ENCODE peak calls at places on chromosome 5, in four cellular contexts. H is HepG2, X is GM12878, L is H1. E is an unnamed sample. For H3K4me1, the result is how much of the 10 kb centered on the place peaks cover.

GRCh38 chr5:181243020-181243520 is 636 bp downstream of the RACK1 start:
- DNase-seq in X (no peak), L (no peak), H (no peak), E (no peak)

GRCh38 chr5:125549322-125549871 is 803.0 kb upstream of the ZNF608 start:
- DNase-seq in X (no peak), L (no peak), H (no peak), E (no peak)

GRCh38 chr5:27191786-27192505 is 153.6 kb upstream of the CDH9 start:
- DNase-seq in H (no peak), X (no peak), L (no peak), E (no peak)

GRCh38 chr5:156121234-156121633 is 205.7 kb upstream of the SGCD start:
- DNase-seq in H (no peak), L (no peak), X (no peak), E (no peak)

GRCh38 chr5:176789873-176790615 is 20.3 kb upstream of the UNC5A start:
- DNase-seq in L (no peak), X (no peak), H (no peak), E (no peak)

GRCh38 chr5:83827111-83827541 is 106.5 kb upstream of the HAPLN1 start:
- DNase-seq in X (no peak), H (no peak), L (no peak), E (no peak)

GRCh38 chr5:87127426-87127825 is 140.3 kb upstream of the RASA1 start:
- DNase-seq in L (no peak), H (no peak), X (no peak), E (no peak)

GRCh38 chr5:68875351-68875750 is 218.5 kb upstream of the SLC30A5 start:
- DNase-seq in H (no peak), X (no peak), L (no peak), E (no peak)

GRCh38 chr5:765948-766631 is 18.4 kb downstream of the ZDHHC11B start:
- DNase-seq in H (no peak), L (no peak), X (no peak), E (no peak)

GRCh38 chr5:685262-686171 is 7.6 kb downstream of the TPPP start:
- DNase-seq in X (no peak), L (no peak), H (no peak), E (no peak)

GRCh38 chr5:154603485-154603884 is 125.5 kb upstream of the HAND1 start:
- DNase-seq in L (no peak), X (no peak), H (no peak), E (no peak)

GRCh38 chr5:141914154-141914743 is 9.4 kb upstream of the DELE1 start:
- DNase-seq in X (no peak), L (peak), H (no peak), E (no peak)

GRCh38 chr5:161399996-161400562 is 146.4 kb downstream of the GABRB2 start:
- DNase-seq in X (no peak), H (no peak), L (no peak), E (no peak)

GRCh38 chr5:6096101-6096500 is 282.2 kb downstream of the MED10 start:
- DNase-seq in L (no peak), X (no peak), H (no peak), E (no peak)

GRCh38 chr5:54571462-54571861 is 53.9 kb downstream of the SNX18 start:
- DNase-seq in H (no peak), X (no peak), L (no peak), E (no peak)

GRCh38 chr5:7363067-7363677 is 32.8 kb upstream of the ADCY2 start:
- DNase-seq in L (no peak), H (no peak), X (no peak), E (no peak)

GRCh38 chr5:123538670-123539459 is 26.9 kb downstream of the CSNK1G3 start:
- DNase-seq in H (no peak), X (no peak), L (no peak), E (no peak)

GRCh38 chr5:19975795-19976194 is 12.2 kb downstream of the CDH18 start:
- DNase-seq in X (no peak), L (no peak), H (no peak), E (no peak)

GRCh38 chr5:62547929-62548678 is 30.5 kb upstream of the LRRC70 start:
- DNase-seq in L (no peak), H (no peak), X (no peak), E (no peak)

GRCh38 chr5:120538644-120539043 is 74.5 kb downstream of the PRR16 start:
- DNase-seq in X (no peak), H (no peak), L (no peak), E (no peak)

GRCh38 chr5:440413-441180 is 2.4 kb upstream of the EXOC3 start:
- DNase-seq in X (no peak), L (no peak), H (no peak), E (no peak)

GRCh38 chr5:35438288-35438687 is 179.4 kb upstream of the SPEF2 start:
- DNase-seq in X (no peak), L (no peak), H (no peak), E (no peak)

GRCh38 chr5:54460181-54460919 is 4.9 kb downstream of the HSPB3 start:
- DNase-seq in X (no peak), L (no peak), H (no peak), E (no peak)

GRCh38 chr5:30539004-30539634 is 654.4 kb upstream of the CDH6 start:
- DNase-seq in X (no peak), L (no peak), H (no peak), E (no peak)

GRCh38 chr5:62937661-62938558 is 359.3 kb downstream of the LRRC70 start:
- DNase-seq in H (peak), L (no peak), X (no peak), E (no peak)

GRCh38 chr5:56297851-56298250 is 64.7 kb upstream of the ANKRD55 start:
- DNase-seq in L (no peak), H (no peak), X (no peak), E (no peak)

GRCh38 chr5:160287378-160288051 is 24.8 kb downstream of the CCNJL start:
- DNase-seq in X (no peak), L (peak), H (peak), E (peak)

GRCh38 chr5:123549256-123549904 is 37.4 kb downstream of the CSNK1G3 start:
- DNase-seq in H (no peak), L (no peak), X (peak), E (no peak)

GRCh38 chr5:141869514-141869913 is 8.7 kb downstream of the PCDH1 start:
- DNase-seq in H (no peak), L (no peak), X (no peak), E (no peak)

GRCh38 chr5:125409101-125409495 is 662.7 kb upstream of the ZNF608 start:
- DNase-seq in X (no peak), L (no peak), H (no peak), E (no peak)

GRCh38 chr5:143033535-143034260 is 263.5 kb downstream of the ARHGAP26 start:
- DNase-seq in H (no peak), L (no peak), X (no peak), E (no peak)

GRCh38 chr5:123285122-123286011 is 137.8 kb downstream of the CEP120 start:
- DNase-seq in X (no peak), H (no peak), L (peak), E (no peak)

GRCh38 chr5:113478691-113479090 is 9.6 kb downstream of the MCC start:
- DNase-seq in L (no peak), X (no peak), H (no peak), E (no peak)

GRCh38 chr5:10254686-10255085 is 4.6 kb downstream of the CCT5 start:
- DNase-seq in H (no peak), X (no peak), L (no peak), E (no peak)

GRCh38 chr5:126794157-126794828 is 17.4 kb downstream of the LMNB1 start:
- DNase-seq in H (no peak), L (no peak), X (no peak), E (no peak)

DNA sequence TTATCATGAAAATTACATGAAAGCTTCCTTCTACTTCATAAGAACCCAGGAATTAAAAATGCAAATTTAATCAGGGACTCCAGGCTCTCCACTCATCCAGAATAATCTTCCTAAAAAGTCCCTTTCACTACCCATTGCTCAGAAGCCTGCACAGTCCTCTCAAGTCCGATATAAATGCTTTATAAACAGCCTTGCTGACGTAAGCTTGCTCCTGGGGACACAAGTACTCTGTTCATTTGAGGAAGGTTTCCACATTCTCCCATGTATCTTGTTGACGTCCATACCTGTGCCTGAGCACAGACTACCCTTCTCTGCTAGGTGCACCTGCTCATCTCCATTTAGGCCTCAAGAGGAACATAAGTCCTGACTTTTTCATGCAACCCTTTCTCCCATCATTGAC is 35.7 kb upstream of the SLC1A3 start:
- DNase-seq in L (no peak), X (no peak), H (no peak), E (no peak)
- H3K4me1 ChIP-seq in L (under half), X (under half), H (under half), E (under half)

GRCh38 chr5:1960595-1961303 is 78.0 kb upstream of the IRX4 start:
- DNase-seq in H (no peak), L (no peak), X (no peak), E (no peak)
- H3K4me3 ChIP-seq in H (no peak), L (no peak), X (no peak), E (no peak)

GRCh38 chr5:42951169-42951846 is 88.8 kb downstream of the ANXA2R start:
- DNase-seq in L (no peak), H (no peak), X (peak), E (no peak)
- TF ChIP-seq SUZ12 in L (no peak), H (no peak), X (no peak), E (no peak)

GRCh38 chr5:14210729-14211128 is 67.6 kb downstream of the TRIO start:
- DNase-seq in L (no peak), X (no peak), H (no peak), E (no peak)
- H3K4me1 ChIP-seq in L (under half), X (half or more), H (half or more), E (under half)

GRCh38 chr5:150160448-150161069 is 4.9 kb upstream of the PDGFRB start:
- DNase-seq in H (no peak), L (no peak), X (no peak), E (no peak)
- H3K4me3 ChIP-seq in H (no peak), L (no peak), X (no peak), E (no peak)

GRCh38 chr5:38697013-38697412 is 140.6 kb upstream of the LIFR start:
- DNase-seq in L (no peak), H (peak), X (no peak), E (no peak)
- TF ChIP-seq SUZ12 in L (no peak), H (no peak), X (no peak), E (no peak)

GRCh38 chr5:95930541-95930940 is 31.1 kb downstream of the ELL2 start:
- DNase-seq in H (no peak), X (no peak), L (no peak), E (no peak)

GRCh38 chr5:95927927-95928723 is 33.5 kb downstream of the ELL2 start:
- DNase-seq in X (peak), H (no peak), L (no peak), E (no peak)

GRCh38 chr5:95928724-95929253 is 32.9 kb downstream of the ELL2 start:
- DNase-seq in X (no peak), H (no peak), L (no peak), E (no peak)

GRCh38 chr5:95931118-95931833 is 30.4 kb downstream of the ELL2 start:
- DNase-seq in X (no peak), L (no peak), H (no peak), E (no peak)

DNA sequence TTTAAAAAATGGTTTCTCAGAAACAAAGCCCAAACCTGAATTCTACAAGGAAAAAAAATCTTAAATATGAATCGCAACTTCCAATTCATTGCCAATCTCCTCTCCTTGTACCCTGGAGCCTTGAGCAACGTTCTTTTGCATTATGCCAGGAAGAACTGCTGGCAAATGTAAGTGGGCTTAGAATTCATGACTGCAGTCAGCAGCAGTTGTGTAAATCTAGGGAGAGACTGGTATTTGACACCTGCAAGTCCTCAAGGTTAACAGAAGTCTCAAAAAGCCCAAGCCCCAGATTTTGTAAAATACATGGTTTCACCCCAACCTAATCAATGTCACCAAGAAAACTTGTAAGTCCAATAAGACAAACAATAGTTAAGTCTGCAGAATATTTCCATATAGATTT is 31.5 kb downstream of the ELL2 start:
- DNase-seq in X (no peak), H (no peak), L (no peak), E (no peak)
- H3K4me1 ChIP-seq in X (half or more), H (half or more), L (under half), E (under half)

E was measured in NT2/D1.